ENCODE peak calls at places on chromosomes 16 and 17, in seven cellular contexts. P is neural crest cell; O is heart right ventricle; Z is NCI-H82; H is NCI-H1092; U is activated CD4-positive, alpha-beta T cell treated with anti-CD3 and anti-CD28 coated beads for 24 hours; G is Kasumi-1. F is an unnamed sample.

GRCh38 chr17:64009571-64010402 is 10.6 kb downstream of the ICAM2 start:
- DNase-seq in P (no peak), O (no peak), Z (no peak), H (no peak), U (no peak), G (no peak), F (no peak)

GRCh38 chr16:89142474-89143197 is 28.9 kb upstream of the CDH15 start:
- DNase-seq in P (no peak), O (no peak), Z (no peak), H (no peak), U (no peak), G (no peak), F (no peak)

GRCh38 chr16:69796285-69797118 is 34.4 kb downstream of the WWP2 start:
- DNase-seq in P (peak), O (no peak), Z (peak), H (peak), U (peak), G (peak), F (no peak)

GRCh38 chr16:57994778-57995177 is 5.7 kb downstream of the ZNF319 start:
- DNase-seq in P (peak), O (peak), Z (peak), H (no peak), U (no peak), G (peak), F (no peak)

GRCh38 chr17:17605747-17606083 is 14.2 kb upstream of the PEMT start:
- DNase-seq in P (no peak), O (no peak), Z (no peak), H (no peak), U (no peak), G (no peak), F (no peak)

GRCh38 chr17:67862614-67863217 is 37.4 kb downstream of the BPTF start:
- DNase-seq in P (no peak), O (no peak), Z (no peak), H (no peak), U (no peak), G (peak), F (no peak)

GRCh38 chr17:8231701-8232100 is 16.2 kb downstream of the CTC1 start:
- DNase-seq in P (no peak), O (no peak), Z (no peak), H (no peak), U (no peak), G (no peak), F (no peak)

GRCh38 chr17:10022416-10022815 is 117.3 kb upstream of the RCVRN start:
- DNase-seq in P (no peak), O (no peak), Z (no peak), H (no peak), U (no peak), G (no peak), F (no peak)

GRCh38 chr17:62706598-62707424 is 79.3 kb downstream of the MRC2 start:
- DNase-seq in P (no peak), O (no peak), Z (no peak), H (no peak), U (no peak), G (no peak), F (peak)

GRCh38 chr16:17155936-17156335 is 314.8 kb downstream of the XYLT1 start:
- DNase-seq in P (no peak), O (no peak), Z (no peak), H (no peak), U (no peak), G (no peak), F (no peak)

GRCh38 chr17:68906638-68907037 is 48.6 kb downstream of the ABCA8 start:
- DNase-seq in P (no peak), O (no peak), Z (peak), H (no peak), U (no peak), G (peak), F (no peak)

GRCh38 chr17:43034623-43035293 is 9.7 kb downstream of the RND2 start:
- DNase-seq in P (no peak), O (no peak), Z (no peak), H (no peak), U (no peak), G (no peak), F (no peak)

GRCh38 chr17:70629902-70630301 is 460.6 kb downstream of the KCNJ2 start:
- DNase-seq in P (no peak), O (no peak), Z (peak), H (no peak), U (no peak), G (peak), F (no peak)

GRCh38 chr17:62869885-62870580 is 61.9 kb upstream of the MARCHF10 start:
- DNase-seq in P (peak), O (no peak), Z (peak), H (peak), U (no peak), G (no peak), F (no peak)

GRCh38 chr16:81036751-81037350 is 1.2 kb downstream of the ATMIN start:
- DNase-seq in P (no peak), O (no peak), Z (no peak), H (no peak), U (no peak), G (no peak), F (no peak)

GRCh38 chr16:22898874-22899348 is 84.9 kb downstream of the HS3ST2 start:
- DNase-seq in P (peak), O (peak), Z (peak), H (peak), U (peak), G (peak), F (no peak)

GRCh38 chr17:62703269-62703775 is 75.9 kb downstream of the MRC2 start:
- DNase-seq in P (no peak), O (no peak), Z (no peak), H (no peak), U (no peak), G (no peak), F (no peak)

GRCh38 chr17:30570191-30570590 is 93.0 kb downstream of the GOSR1 start:
- DNase-seq in P (no peak), O (no peak), Z (no peak), H (no peak), U (no peak), G (peak), F (peak)

GRCh38 chr16:28925386-28926228 is 569 bp upstream of the RABEP2 start:
- DNase-seq in P (no peak), O (peak), Z (peak), H (no peak), U (peak), G (peak), F (peak)

GRCh38 chr17:48497103-48497502 is 33.7 kb downstream of the HOXB1 start:
- DNase-seq in P (no peak), O (no peak), Z (peak), H (no peak), U (no peak), G (no peak), F (no peak)

GRCh38 chr16:65733706-65734105 is 611.8 kb upstream of the CDH11 start:
- DNase-seq in P (no peak), O (no peak), Z (no peak), H (no peak), U (no peak), G (no peak), F (no peak)

GRCh38 chr17:68782829-68783228 is 172.4 kb downstream of the ABCA8 start:
- DNase-seq in P (no peak), O (no peak), Z (no peak), H (no peak), U (no peak), G (no peak), F (no peak)